ENCODE peak calls at places on chromosomes 7 and 10, in ten cellular contexts. N is kidney epithelial cell; E is pons; C is stimulated activated CD4-positive, alpha-beta T cell treated with anti-CD3 and anti-CD28 coated beads, Interleukin-4, amount 100 ng/mL, for 24 hours; B is OCI-M1; A is CD4-positive, alpha-beta T cell; J is stomach; R is endodermal cell; G is HT1080; H is amniotic stem cell. F is an unnamed sample.

GRCh38 chr10:63430091-63430998 is 35.4 kb downstream of the JMJD1C start:
- DNase-seq in N (no peak), E (no peak), C (no peak), B (no peak), A (no peak), J (no peak), R (peak), G (peak), H (peak), F (no peak)

GRCh38 chr7:24346716-24347115 is 62.7 kb downstream of the NPY start:
- DNase-seq in N (no peak), E (no peak), C (no peak), B (peak), A (no peak), J (no peak), R (no peak), G (peak), H (no peak), F (no peak)

GRCh38 chr10:86411281-86411841 is 44.8 kb upstream of the GRID1 start:
- DNase-seq in N (no peak), E (peak), C (peak), B (no peak), A (peak), J (no peak), R (no peak), G (peak), H (peak), F (no peak)

GRCh38 chr10:128275405-128275804 is 149.2 kb upstream of the MKI67 start:
- DNase-seq in N (no peak), E (no peak), C (no peak), B (peak), A (no peak), J (no peak), R (no peak), G (no peak), H (no peak), F (no peak)

GRCh38 chr10:129332476-129332875 is 134.6 kb upstream of the MGMT start:
- DNase-seq in N (no peak), E (no peak), C (no peak), B (peak), A (no peak), J (no peak), R (peak), G (peak), H (no peak), F (no peak)

GRCh38 chr7:2638224-2638991 is 6.6 kb downstream of the TTYH3 start:
- DNase-seq in N (no peak), E (peak), C (no peak), B (no peak), A (no peak), J (no peak), R (no peak), G (no peak), H (peak), F (no peak)

GRCh38 chr10:102418612-102419560 is at the start of gene PSD:
- DNase-seq in N (no peak), E (no peak), C (no peak), B (no peak), A (no peak), J (no peak), R (peak), G (no peak), H (no peak), F (no peak)

GRCh38 chr7:155574556-155574955 is 28.2 kb upstream of the CNPY1 start:
- DNase-seq in N (no peak), E (no peak), C (no peak), B (no peak), A (no peak), J (no peak), R (no peak), G (no peak), H (no peak), F (no peak)

GRCh38 chr10:59079386-59080226 is 96.8 kb upstream of the PHYHIPL start:
- DNase-seq in N (peak), E (peak), C (no peak), B (no peak), A (no peak), J (no peak), R (no peak), G (peak), H (peak), F (peak)

GRCh38 chr10:74021248-74022055 is 23.5 kb downstream of the VCL start:
- DNase-seq in N (no peak), E (no peak), C (no peak), B (peak), A (no peak), J (no peak), R (no peak), G (no peak), H (no peak), F (no peak)

GRCh38 chr7:136947347-136947746 is 78.9 kb downstream of the CHRM2 start:
- DNase-seq in N (no peak), E (no peak), C (no peak), B (no peak), A (no peak), J (no peak), R (no peak), G (no peak), H (no peak), F (no peak)

GRCh38 chr10:4067552-4068254 is 282.7 kb upstream of the KLF6 start:
- DNase-seq in N (no peak), E (no peak), C (peak), B (peak), A (no peak), J (peak), R (no peak), G (peak), H (no peak), F (no peak)

GRCh38 chr7:155230169-155230593 is 67.5 kb upstream of the INSIG1 start:
- DNase-seq in N (peak), E (peak), C (no peak), B (no peak), A (no peak), J (no peak), R (peak), G (peak), H (peak), F (peak)

GRCh38 chr7:28128608-28129007 is 52.0 kb downstream of the JAZF1 start:
- DNase-seq in N (peak), E (no peak), C (no peak), B (no peak), A (no peak), J (no peak), R (no peak), G (no peak), H (no peak), F (no peak)

GRCh38 chr10:91111060-91111459 is 109.4 kb upstream of the PCGF5 start:
- DNase-seq in N (no peak), E (no peak), C (no peak), B (no peak), A (no peak), J (no peak), R (no peak), G (no peak), H (no peak), F (no peak)

GRCh38 chr7:36044096-36044892 is 108.8 kb upstream of the EEPD1 start:
- DNase-seq in N (no peak), E (no peak), C (no peak), B (no peak), A (no peak), J (no peak), R (no peak), G (no peak), H (no peak), F (no peak)

GRCh38 chr10:53664620-53665019 is 892.0 kb upstream of the MBL2 start:
- DNase-seq in N (no peak), E (peak), C (no peak), B (peak), A (no peak), J (no peak), R (no peak), G (peak), H (no peak), F (no peak)